ENCODE peak calls at places on chromosomes 13 and 19, in seven cellular contexts. B, C, Y, T, A, M and K are unnamed samples.

GRCh38 chr13:73876323-73876722 is 257.9 kb downstream of the KLF12 start:
- DNase-seq in B (no peak), C (no peak), Y (no peak), T (no peak), A (no peak), M (no peak), K (no peak)

GRCh38 chr19:41957838-41958366 is 1.2 kb downstream of the RABAC1 start:
- DNase-seq in B (peak; percentile 90), C (peak; percentile 79), Y (peak; percentile 60), T (peak; percentile 56), A (peak; percentile 69), M (peak; percentile 74), K (peak; percentile 87)

GRCh38 chr13:50449465-50449864 is 394.0 kb downstream of the DLEU7 start:
- DNase-seq in B (no peak), C (no peak), Y (no peak), T (no peak), A (no peak), M (no peak), K (no peak)

GRCh38 chr13:33799950-33800592 is 17.9 kb upstream of the RFC3 start:
- DNase-seq in B (peak; percentile 79), C (no peak), Y (no peak), T (no peak), A (peak; percentile 2), M (peak; percentile 59), K (peak; percentile 46)

GRCh38 chr19:6735181-6735891 is 2.0 kb downstream of the GPR108 start:
- DNase-seq in B (peak; percentile 32), C (no peak), Y (no peak), T (no peak), A (no peak), M (no peak), K (no peak)

GRCh38 chr13:93304868-93305613 is 78.4 kb downstream of the GPC6 start:
- DNase-seq in B (no peak), C (no peak), Y (no peak), T (no peak), A (peak; percentile 62), M (no peak), K (no peak)

GRCh38 chr13:45321230-45321629 is 19.8 kb downstream of the TPT1 start:
- DNase-seq in B (no peak), C (no peak), Y (no peak), T (no peak), A (no peak), M (no peak), K (no peak)

GRCh38 chr19:46271488-46272197 is 25.2 kb upstream of the HIF3A start:
- DNase-seq in B (peak; percentile 94), C (no peak), Y (no peak), T (no peak), A (no peak), M (peak; percentile 93), K (peak; percentile 77)

GRCh38 chr13:113474179-113474578 is 16.3 kb downstream of the DCUN1D2 start:
- DNase-seq in B (peak; percentile 94), C (no peak), Y (no peak), T (no peak), A (no peak), M (no peak), K (no peak)

GRCh38 chr13:33262554-33262953 is 23.0 kb downstream of the STARD13 start:
- DNase-seq in B (no peak), C (no peak), Y (no peak), T (no peak), A (no peak), M (no peak), K (no peak)

GRCh38 chr19:1521636-1522035 is 2.2 kb upstream of the PLK5 start:
- DNase-seq in B (no peak), C (no peak), Y (no peak), T (no peak), A (no peak), M (peak; percentile 11), K (no peak)

GRCh38 chr19:45402469-45403070 is 2.3 kb downstream of the PPP1R13L start:
- DNase-seq in B (no peak), C (peak; percentile 33), Y (peak; percentile 62), T (peak; percentile 20), A (no peak), M (no peak), K (no peak)

GRCh38 chr13:94515911-94516310 is 36.4 kb upstream of the DCT start:
- DNase-seq in B (no peak), C (no peak), Y (no peak), T (no peak), A (no peak), M (no peak), K (no peak)

GRCh38 chr13:74316531-74316930 is 182.3 kb upstream of the KLF12 start:
- DNase-seq in B (no peak), C (no peak), Y (no peak), T (no peak), A (no peak), M (no peak), K (peak; percentile 82)

GRCh38 chr19:22605275-22606211 is 28.6 kb upstream of the ZNF492 start:
- DNase-seq in B (no peak), C (no peak), Y (no peak), T (no peak), A (no peak), M (no peak), K (no peak)

GRCh38 chr13:40363653-40364052 is 302.8 kb downstream of the FOXO1 start:
- DNase-seq in B (no peak), C (no peak), Y (no peak), T (no peak), A (no peak), M (no peak), K (no peak)

GRCh38 chr19:36460046-36460445 is 29.3 kb downstream of the ZNF566 start:
- DNase-seq in B (peak; percentile 5), C (no peak), Y (no peak), T (no peak), A (no peak), M (no peak), K (no peak)

GRCh38 chr13:105465745-105466144 is 1069.7 kb downstream of the EFNB2 start:
- DNase-seq in B (no peak), C (no peak), Y (no peak), T (no peak), A (no peak), M (no peak), K (no peak)

GRCh38 chr13:49858183-49858856 is 65.8 kb upstream of the KPNA3 start:
- DNase-seq in B (peak; percentile 98), C (peak; percentile 70), Y (no peak), T (no peak), A (no peak), M (peak; percentile 66), K (peak; percentile 86)

GRCh38 chr19:41575998-41576397 is at the start of gene CEACAM21:
- DNase-seq in B (no peak), C (no peak), Y (no peak), T (peak; percentile 80), A (no peak), M (peak; percentile 9), K (no peak)

GRCh38 chr19:17338440-17339078 is 1.2 kb downstream of the GTPBP3 start:
- DNase-seq in B (no peak), C (no peak), Y (no peak), T (no peak), A (no peak), M (no peak), K (no peak)

GRCh38 chr19:4455742-4456565 is 1.6 kb downstream of the UBXN6 start:
- DNase-seq in B (peak; percentile 86), C (no peak), Y (no peak), T (no peak), A (peak; percentile 84), M (peak; percentile 42), K (peak; percentile 41)

GRCh38 chr19:34664168-34664567 is 12.8 kb downstream of the SCGB2B2 start:
- DNase-seq in B (no peak), C (no peak), Y (no peak), T (no peak), A (no peak), M (no peak), K (no peak)

GRCh38 chr13:106110241-106110855 is 425.1 kb downstream of the EFNB2 start:
- DNase-seq in B (no peak), C (no peak), Y (no peak), T (no peak), A (no peak), M (no peak), K (peak; percentile 50)

GRCh38 chr19:18478545-18479311 is 40.8 kb upstream of the ISYNA1 start:
- DNase-seq in B (peak; percentile 89), C (peak; percentile 52), Y (no peak), T (peak; percentile 59), A (no peak), M (peak; percentile 97), K (peak; percentile 84)

GRCh38 chr13:110486061-110486780 is 75.3 kb downstream of the RAB20 start:
- DNase-seq in B (no peak), C (no peak), Y (no peak), T (no peak), A (no peak), M (no peak), K (no peak)

GRCh38 chr19:51320258-51320657 is 8.8 kb downstream of the IGLON5 start:
- DNase-seq in B (no peak), C (no peak), Y (no peak), T (no peak), A (no peak), M (no peak), K (no peak)

GRCh38 chr13:59633290-59633689 is 530.4 kb downstream of the DIAPH3 start:
- DNase-seq in B (no peak), C (no peak), Y (no peak), T (no peak), A (no peak), M (no peak), K (no peak)

GRCh38 chr19:37990362-37990761 is 83.4 kb downstream of the SIPA1L3 start:
- DNase-seq in B (peak; percentile 28), C (no peak), Y (no peak), T (no peak), A (no peak), M (no peak), K (peak; percentile 43)

GRCh38 chr13:44174769-44175425 is 198.7 kb upstream of the SERP2 start:
- DNase-seq in B (peak; percentile 64), C (peak; percentile 60), Y (no peak), T (no peak), A (no peak), M (peak; percentile 67), K (no peak)

GRCh38 chr13:60397693-60398437 is 845 bp downstream of the TDRD3 start:
- DNase-seq in B (peak; percentile 79), C (peak; percentile 16), Y (no peak), T (peak; percentile 56), A (peak; percentile 45), M (peak; percentile 76), K (peak; percentile 37)

GRCh38 chr19:1251503-1252220 is 3.3 kb downstream of the MIDN start:
- DNase-seq in B (peak; percentile 50), C (no peak), Y (no peak), T (peak; percentile 81), A (no peak), M (no peak), K (no peak)

GRCh38 chr13:21528616-21529015 is 69.5 kb upstream of the ZDHHC20 start:
- DNase-seq in B (peak; percentile 67), C (no peak), Y (no peak), T (no peak), A (no peak), M (peak; percentile 28), K (peak; percentile 4)

GRCh38 chr13:24145231-24145630 is 15.3 kb upstream of the SPATA13 start:
- DNase-seq in B (no peak), C (no peak), Y (no peak), T (no peak), A (no peak), M (no peak), K (no peak)

GRCh38 chr13:112065867-112066623 is 904 bp upstream of the SOX1 start:
- DNase-seq in B (no peak), C (no peak), Y (no peak), T (no peak), A (no peak), M (no peak), K (no peak)

GRCh38 chr13:38872693-38873092 is 117.9 kb downstream of the STOML3 start:
- DNase-seq in B (peak; percentile 51), C (peak; percentile 31), Y (peak; percentile 37), T (no peak), A (no peak), M (peak; percentile 41), K (peak; percentile 55)

GRCh38 chr13:66071608-66072007 is 1158.5 kb downstream of the PCDH9 start:
- DNase-seq in B (no peak), C (no peak), Y (no peak), T (no peak), A (no peak), M (no peak), K (no peak)